ENCODE peak calls at places on chromosomes 7 and 10, in five cellular contexts. F is A549, X is HepG2, O is GM12878, Q is K562. M is an unnamed sample. For H3K4me1, the result is how much of the 10 kb centered on the place peaks cover.

GRCh38 chr7:158596745-158597144 is 9.1 kb upstream of the PTPRN2 start:
- DNase-seq in Q (no peak), X (no peak), O (no peak), F (no peak), M (no peak)

GRCh38 chr7:151833691-151834090 is 43.2 kb downstream of the PRKAG2 start:
- DNase-seq in X (no peak), O (no peak), Q (no peak), F (no peak), M (no peak)

GRCh38 chr10:93965911-93966310 is 27.8 kb upstream of the PLCE1 start:
- DNase-seq in F (no peak), O (no peak), X (no peak), Q (no peak), M (no peak)

GRCh38 chr7:151017953-151018420 is 6.3 kb downstream of the ATG9B start:
- DNase-seq in F (peak), Q (peak), X (no peak), O (no peak), M (peak)

GRCh38 chr7:66255533-66256100 is 50.5 kb downstream of the TPST1 start:
- DNase-seq in Q (no peak), X (no peak), F (no peak), O (no peak), M (no peak)

GRCh38 chr7:73974101-73974947 is 53.6 kb upstream of the ELN start:
- DNase-seq in F (no peak), X (no peak), Q (no peak), O (no peak), M (no peak)

GRCh38 chr7:96016056-96016455 is 243.7 kb downstream of the DYNC1I1 start:
- DNase-seq in O (no peak), Q (no peak), F (no peak), X (no peak), M (no peak)

GRCh38 chr10:24545585-24545984 is 178.1 kb downstream of the ARHGAP21 start:
- DNase-seq in F (no peak), O (no peak), X (no peak), Q (no peak), M (no peak)

GRCh38 chr7:80883188-80884025 is 35.4 kb downstream of the SEMA3C start:
- DNase-seq in O (no peak), Q (no peak), F (peak), X (peak), M (no peak)

GRCh38 chr10:9707205-9707604 is 1310.5 kb upstream of the CELF2 start:
- DNase-seq in Q (no peak), F (no peak), X (no peak), O (no peak), M (no peak)

GRCh38 chr7:45992831-45993230 is 71.8 kb upstream of the IGFBP3 start:
- DNase-seq in X (no peak), O (no peak), F (no peak), Q (no peak), M (no peak)

GRCh38 chr7:74372060-74372408 is 81.7 kb upstream of the GTF2IRD1 start:
- DNase-seq in X (no peak), Q (no peak), O (no peak), F (no peak), M (no peak)

GRCh38 chr7:40232242-40232929 is 97.6 kb downstream of the SUGCT start:
- DNase-seq in F (peak), X (peak), Q (no peak), O (no peak), M (peak)

GRCh38 chr10:96089670-96090462 is 40.2 kb upstream of the ZNF518A start:
- DNase-seq in X (peak), O (peak), F (peak), Q (peak), M (peak)

GRCh38 chr10:124359336-124359832 is 59.3 kb downstream of the OAT start:
- DNase-seq in Q (no peak), X (no peak), O (no peak), F (no peak), M (no peak)
- TF ChIP-seq JUNB in Q (no peak), X (no peak), O (no peak), F (no peak), M (no peak)

DNA sequence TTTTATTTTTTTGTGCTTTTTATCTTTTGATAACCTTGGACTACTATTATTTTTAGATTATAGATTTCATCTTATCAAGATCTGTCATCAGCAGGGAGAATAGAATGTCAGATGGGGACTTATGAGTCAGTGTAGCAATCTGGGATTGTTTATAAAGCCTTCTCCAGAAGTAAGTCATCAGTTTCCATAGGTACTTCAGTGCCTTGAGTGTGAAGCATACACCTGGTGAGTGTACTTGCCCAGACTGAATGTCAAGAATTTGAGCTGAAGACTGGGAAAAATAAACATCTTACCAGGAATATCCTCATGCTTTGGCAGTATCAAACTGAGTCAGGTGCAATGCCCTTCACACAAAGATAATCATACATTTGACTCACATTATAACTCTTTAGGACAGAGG is 2.2 kb downstream of the CASD1 start:
- DNase-seq in X (no peak), O (no peak), F (no peak), Q (no peak), M (no peak)
- H3K4me1 ChIP-seq in X (half or more), O (under half), F (half or more), Q (under half), M (under half)

DNA sequence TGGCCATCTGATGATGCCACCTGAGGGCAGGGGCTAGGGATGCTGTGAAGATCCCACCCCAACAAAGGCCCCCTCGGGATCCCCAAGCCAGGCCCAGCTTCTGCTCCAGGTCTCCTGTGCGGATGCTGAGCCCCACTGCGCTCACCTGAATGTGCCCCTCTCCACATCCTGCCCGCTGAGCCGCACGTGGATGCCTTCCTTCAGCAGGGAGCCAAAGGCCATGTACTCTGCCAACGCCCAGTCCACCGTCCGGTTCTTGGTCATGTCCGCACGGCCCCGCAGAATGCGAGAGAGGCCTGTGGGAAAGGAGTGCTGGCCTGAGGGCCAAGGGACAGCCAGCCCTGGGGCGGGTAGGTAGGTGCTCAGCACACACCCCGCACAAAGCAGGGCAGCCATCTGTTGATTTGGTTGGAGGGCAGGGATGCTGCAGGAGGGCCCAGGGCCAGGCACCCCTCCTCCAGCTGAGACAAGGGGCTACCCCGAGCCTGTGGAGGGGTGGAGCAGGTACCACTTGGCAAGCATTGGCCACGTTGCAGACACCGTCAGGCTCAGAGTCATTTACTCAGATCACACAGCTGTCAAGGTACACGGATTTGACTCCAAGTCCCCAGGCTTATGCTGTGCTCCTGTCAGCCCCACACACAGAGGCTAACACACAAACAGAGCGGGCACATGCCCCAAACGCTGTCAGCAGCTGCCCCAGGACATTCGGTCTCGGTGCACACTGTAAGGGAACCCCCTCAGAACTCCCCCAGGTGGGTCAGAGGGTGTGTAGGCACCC is 19.2 kb downstream of the OGDHL start:
- DNase-seq in O (no peak), Q (no peak), X (no peak), F (no peak), M (no peak)
- TF ChIP-seq JUNB in O (no peak), Q (no peak), X (no peak), F (no peak), M (no peak)

DNA sequence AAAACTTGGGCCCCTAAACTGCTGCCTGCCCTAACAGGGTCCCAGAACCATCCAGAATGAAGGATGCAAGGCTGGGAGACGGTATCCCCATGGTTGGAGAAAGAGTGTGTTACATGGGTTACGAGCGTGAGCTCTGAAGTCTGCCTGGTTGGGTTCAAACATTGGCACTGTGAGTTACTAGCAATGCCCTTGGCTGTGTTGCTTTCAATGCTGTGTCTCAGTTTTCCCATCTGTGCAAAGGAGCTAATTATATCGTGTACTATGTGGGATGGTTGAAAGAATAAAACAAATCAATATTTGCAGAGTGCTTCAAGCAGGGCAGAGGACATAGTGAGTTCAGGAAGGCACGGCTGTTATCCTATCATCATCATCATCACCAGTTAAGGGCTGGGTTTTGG is 114.7 kb downstream of the ZMIZ1 start:
- DNase-seq in F (no peak), Q (no peak), X (no peak), O (no peak), M (no peak)
- H3K4me1 ChIP-seq in F (half or more), Q (half or more), X (half or more), O (under half), M (under half)

DNA sequence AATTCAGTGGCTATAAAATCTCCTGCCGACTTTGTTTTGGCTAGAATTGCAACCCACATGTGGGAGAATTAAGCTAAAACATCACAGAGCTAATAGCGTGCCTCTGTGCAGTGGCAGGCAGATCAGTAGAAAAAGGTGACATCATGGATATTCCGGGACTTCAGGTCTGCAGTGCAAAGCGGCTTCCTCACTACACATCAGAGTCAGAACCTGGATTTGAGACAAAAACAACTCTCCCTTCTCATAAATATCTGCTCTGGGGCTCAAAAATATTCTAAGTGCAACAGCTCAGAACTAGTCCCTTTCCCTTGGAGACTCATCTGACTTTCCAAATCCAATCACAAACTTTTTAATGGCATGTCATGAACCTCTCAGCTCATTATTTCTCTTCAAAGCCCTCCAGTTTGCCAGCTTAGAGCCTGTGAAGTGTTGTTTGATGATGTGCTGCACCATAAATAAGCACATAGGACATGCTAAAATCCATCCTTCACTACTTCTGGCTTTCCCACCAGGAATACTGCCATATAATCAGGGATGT is 337.1 kb downstream of the RNLS start:
- DNase-seq in O (no peak), X (no peak), Q (no peak), F (no peak), M (no peak)
- TF ChIP-seq JUNB in O (no peak), X (no peak), Q (no peak), F (no peak), M (no peak)

M was measured in GM23338.